ENCODE peak calls at places on chromosomes 13 and 19, in five cellular contexts. J, E, H, Y and D are unnamed samples.

GRCh38 chr19:34734601-34735103 is 609 bp downstream of the ZNF181 start:
- DNase-seq in J (no peak), H (no peak), E (no peak), Y (no peak), D (no peak)

GRCh38 chr19:46697142-46697960 is 19.6 kb downstream of the PRKD2 start:
- DNase-seq in E (no peak), J (peak), Y (no peak), H (peak), D (no peak)

GRCh38 chr19:58543826-58544590 is at the start of gene TRIM28:
- DNase-seq in Y (peak), E (peak), J (peak), H (peak), D (no peak)

GRCh38 chr19:7870571-7871279 is 3.5 kb downstream of the PRR36 start:
- DNase-seq in E (no peak), H (peak), Y (peak), J (peak), D (peak)

GRCh38 chr19:48400018-48400742 is 6.7 kb downstream of the GRIN2D start:
- DNase-seq in H (peak), J (no peak), E (no peak), Y (peak), D (peak)

GRCh38 chr13:20799726-20800416 is 26.1 kb upstream of the EEF1AKMT1 start:
- DNase-seq in E (no peak), J (no peak), H (peak), Y (peak), D (no peak)

GRCh38 chr19:36013280-36014028 is 559 bp downstream of the ALKBH6 start:
- DNase-seq in H (peak), E (no peak), J (no peak), Y (no peak), D (no peak)

GRCh38 chr19:6778386-6778785 is 5.9 kb downstream of the VAV1 start:
- DNase-seq in Y (no peak), E (no peak), J (no peak), H (no peak), D (no peak)

GRCh38 chr19:54100560-54100959 is at the start of gene OSCAR:
- DNase-seq in H (peak), J (no peak), E (no peak), Y (peak), D (no peak)

GRCh38 chr13:23510979-23511735 is 59.1 kb upstream of the TNFRSF19 start:
- DNase-seq in H (peak), Y (peak), E (no peak), J (no peak), D (no peak)

GRCh38 chr19:4414800-4415251 is 12.4 kb downstream of the CHAF1A start:
- DNase-seq in E (no peak), J (no peak), Y (no peak), H (peak), D (no peak)